ENCODE peak calls at places on chromosome 5, in nine cellular contexts. Z is osteoblast; Q is aorta; O is HEK293T; E is activated CD4-positive, alpha-beta T cell treated with anti-CD3 and anti-CD28 coated beads, Interleukin-2, amount 50 U/mL, for 1 hour; X is stimulated activated CD4-positive, alpha-beta T cell treated with anti-CD3 and anti-CD28 coated beads, Interleukin-4, amount 100 ng/mL, for 4 hours; S is GDM1; R is naive thymus-derived CD8-positive, alpha-beta T cell; H is CD4-positive, alpha-beta memory T cell. K is an unnamed sample.

GRCh38 chr5:76294573-76294972 is 108.5 kb upstream of the IQGAP2 start:
- DNase-seq in E (no peak), Q (no peak), Z (no peak), R (no peak), X (no peak), S (peak; percentile 81), H (no peak), O (no peak), K (no peak)

GRCh38 chr5:178383919-178384814 is 151.6 kb upstream of the PHYKPL start:
- DNase-seq in X (no peak), Z (peak; percentile 81), E (no peak), O (no peak), R (no peak), S (no peak), H (no peak), Q (peak; percentile 67), K (no peak)

GRCh38 chr5:107104774-107105050 is 566.0 kb downstream of the EFNA5 start:
- DNase-seq in S (no peak), E (no peak), Z (no peak), H (no peak), Q (no peak), O (no peak), R (no peak), X (no peak), K (no peak)

GRCh38 chr5:61626639-61627282 is 294.7 kb downstream of the ZSWIM6 start:
- DNase-seq in E (no peak), R (no peak), Q (no peak), Z (no peak), X (no peak), S (no peak), O (no peak), H (no peak), K (no peak)

GRCh38 chr5:123180178-123180577 is 91.1 kb downstream of the PRDM6 start:
- DNase-seq in E (no peak), S (no peak), X (no peak), O (no peak), Q (peak; percentile 85), H (no peak), Z (no peak), R (no peak), K (peak; percentile 8)

GRCh38 chr5:124524552-124525232 is 221.7 kb downstream of the ZNF608 start:
- DNase-seq in S (no peak), Z (no peak), H (no peak), X (no peak), Q (no peak), E (no peak), O (no peak), R (no peak), K (no peak)

GRCh38 chr5:1011226-1011631 is 2.6 kb downstream of the NKD2 start:
- DNase-seq in S (no peak), Z (peak; percentile 91), Q (peak; percentile 68), O (peak; percentile 70), E (peak; percentile 44), R (peak; percentile 50), X (peak; percentile 40), H (peak; percentile 34), K (no peak)

GRCh38 chr5:9622891-9623547 is 7.1 kb downstream of the TAS2R1 start:
- DNase-seq in S (no peak), Q (no peak), H (no peak), E (no peak), Z (peak; percentile 62), X (no peak), R (no peak), O (no peak), K (no peak)

GRCh38 chr5:56412601-56413379 is 179.7 kb upstream of the ANKRD55 start:
- DNase-seq in H (no peak), O (no peak), E (no peak), Q (peak; percentile 70), R (no peak), X (no peak), S (no peak), Z (no peak), K (peak; percentile 31)

GRCh38 chr5:94830520-94830919 is 212.1 kb downstream of the SLF1 start:
- DNase-seq in S (no peak), Q (no peak), O (peak; percentile 9), E (no peak), R (no peak), X (no peak), H (no peak), Z (no peak), K (no peak)

GRCh38 chr5:77224672-77225355 is 14.3 kb downstream of the PDE8B start:
- DNase-seq in S (no peak), X (no peak), Z (no peak), R (no peak), Q (no peak), E (no peak), O (no peak), H (no peak), K (no peak)